ENCODE peak calls at places on chromosome 2, in ten cellular contexts. Z, N, S, P, F, R, Y, L, X and H are unnamed samples.

GRCh38 chr2:48965204-48965603 is 189.1 kb downstream of the FSHR start:
- ATAC-seq in Z (peak; percentile 47), N (no peak), P (no peak), Y (no peak), L (no peak), X (no peak), S (no peak), F (no peak), R (no peak), H (no peak)

GRCh38 chr2:129379411-129379810 is 600.1 kb upstream of the RAB6C start:
- ATAC-seq in R (no peak), P (no peak), F (no peak), X (no peak), L (no peak), Y (no peak), N (no peak), S (no peak), Z (no peak), H (no peak)

GRCh38 chr2:28377201-28377816 is 15.3 kb upstream of the FOSL2 start:
- ATAC-seq in R (no peak), S (no peak), P (no peak), L (no peak), F (no peak), Y (no peak), Z (peak; percentile 53), X (no peak), N (no peak), H (no peak)

GRCh38 chr2:148483675-148484074 is 160.9 kb upstream of the EPC2 start:
- ATAC-seq in X (no peak), Z (no peak), P (no peak), F (no peak), N (no peak), L (no peak), Y (no peak), R (no peak), S (no peak), H (no peak)

GRCh38 chr2:181594322-181594721 is 62.6 kb downstream of the CERKL start:
- ATAC-seq in Y (no peak), L (no peak), Z (no peak), N (no peak), X (no peak), R (no peak), F (no peak), P (no peak), S (no peak), H (no peak)

GRCh38 chr2:189633392-189633811 is 27.9 kb upstream of the ASNSD1 start:
- ATAC-seq in F (peak; percentile 52), N (no peak), Z (peak; percentile 86), R (no peak), P (no peak), L (no peak), Y (peak; percentile 51), X (peak; percentile 48), S (no peak), H (peak; percentile 35)

GRCh38 chr2:150274108-150274507 is 213.4 kb downstream of the RND3 start:
- ATAC-seq in S (no peak), P (no peak), Z (no peak), X (no peak), Y (no peak), F (no peak), R (no peak), L (no peak), N (no peak), H (no peak)

GRCh38 chr2:10016802-10017258 is 26.5 kb upstream of the KLF11 start:
- ATAC-seq in P (no peak), X (no peak), Y (no peak), N (no peak), F (no peak), S (no peak), R (peak; percentile 22), L (no peak), Z (peak; percentile 79), H (no peak)

GRCh38 chr2:9207641-9208301 is 1.2 kb downstream of the ASAP2 start:
- ATAC-seq in Y (no peak), S (peak; percentile 63), R (no peak), Z (peak; percentile 39), N (no peak), P (peak; percentile 7), L (no peak), F (peak; percentile 17), X (no peak), H (no peak)

GRCh38 chr2:207073791-207074678 is 91.7 kb downstream of the KLF7 start:
- ATAC-seq in N (peak; percentile 54), Z (peak; percentile 43), X (peak; percentile 73), S (peak; percentile 52), F (peak; percentile 58), L (peak; percentile 18), P (peak; percentile 85), R (peak; percentile 93), Y (peak; percentile 52), H (peak; percentile 90)

GRCh38 chr2:116924509-116924908 is 890.0 kb upstream of the DDX18 start:
- ATAC-seq in S (no peak), F (no peak), N (no peak), L (no peak), P (no peak), R (no peak), Z (no peak), Y (no peak), X (no peak), H (no peak)

GRCh38 chr2:134134313-134134706 is 119.6 kb upstream of the MGAT5 start:
- ATAC-seq in N (no peak), S (no peak), X (no peak), R (no peak), L (no peak), P (no peak), Y (no peak), Z (no peak), F (no peak), H (no peak)

GRCh38 chr2:100524331-100524730 is 38.5 kb upstream of the PDCL3 start:
- ATAC-seq in Y (no peak), S (no peak), X (peak; percentile 67), F (no peak), R (no peak), L (no peak), N (no peak), Z (no peak), P (no peak), H (peak; percentile 79)

GRCh38 chr2:181563101-181563692 is 93.7 kb downstream of the CERKL start:
- ATAC-seq in L (no peak), F (no peak), X (no peak), Z (no peak), R (no peak), N (no peak), S (no peak), Y (no peak), P (no peak), H (no peak)

GRCh38 chr2:204896146-204896545 is 350.9 kb downstream of the PARD3B start:
- ATAC-seq in F (no peak), P (no peak), Z (no peak), N (no peak), L (no peak), X (no peak), Y (no peak), S (no peak), R (no peak), H (no peak)

GRCh38 chr2:227031379-227031778 is 132.6 kb downstream of the COL4A4 start:
- ATAC-seq in S (no peak), X (no peak), Z (no peak), N (peak; percentile 65), Y (no peak), P (no peak), F (no peak), R (no peak), L (no peak), H (no peak)

GRCh38 chr2:232367591-232368233 is 10.8 kb upstream of the ALPP start:
- ATAC-seq in P (no peak), R (no peak), Z (no peak), Y (no peak), F (no peak), X (no peak), S (no peak), N (no peak), L (no peak), H (no peak)

GRCh38 chr2:64645014-64645418 is 8.7 kb downstream of the SERTAD2 start:
- ATAC-seq in Z (peak; percentile 58), L (peak; percentile 76), R (peak; percentile 49), F (peak; percentile 46), N (peak; percentile 86), P (peak; percentile 15), X (peak; percentile 65), S (peak; percentile 71), Y (peak; percentile 47), H (peak; percentile 57)

GRCh38 chr2:134736167-134736885 is 17.5 kb upstream of the TMEM163 start:
- ATAC-seq in R (no peak), P (no peak), Y (no peak), Z (no peak), X (no peak), N (no peak), S (peak; percentile 19), F (no peak), L (no peak), H (no peak)

GRCh38 chr2:240999001-240999791 is 778 bp downstream of the SNED1 start:
- ATAC-seq in P (no peak), Y (no peak), S (peak; percentile 30), Z (peak; percentile 18), X (no peak), F (peak; percentile 3), L (peak; percentile 29), N (peak; percentile 51), R (peak; percentile 2), H (no peak)

GRCh38 chr2:85130407-85130806 is 2.8 kb upstream of the TCF7L1 start:
- ATAC-seq in N (no peak), X (no peak), L (no peak), Z (no peak), Y (no peak), S (no peak), F (no peak), R (no peak), P (no peak), H (no peak)

GRCh38 chr2:189481071-189481470 is 39.8 kb downstream of the WDR75 start:
- ATAC-seq in R (no peak), N (no peak), S (no peak), Y (no peak), X (no peak), Z (no peak), P (no peak), F (no peak), L (no peak), H (no peak)

GRCh38 chr2:232521524-232521923 is 1.3 kb downstream of the PRSS56 start:
- ATAC-seq in F (no peak), Z (no peak), N (no peak), L (no peak), X (no peak), P (no peak), R (no peak), S (no peak), Y (no peak), H (no peak)

GRCh38 chr2:41896186-41896846 is 151.5 kb upstream of the PKDCC start:
- ATAC-seq in N (peak; percentile 51), X (peak; percentile 71), F (peak; percentile 82), R (peak; percentile 73), Y (peak; percentile 62), L (no peak), Z (no peak), P (peak; percentile 72), S (no peak), H (peak; percentile 95)

GRCh38 chr2:111119847-111120252 is 864 bp upstream of the BCL2L11 start:
- ATAC-seq in F (no peak), Y (no peak), Z (no peak), N (no peak), R (no peak), P (no peak), S (no peak), L (no peak), X (no peak), H (no peak)

GRCh38 chr2:177806025-177806424 is 266.6 kb downstream of the PDE11A start:
- ATAC-seq in Y (no peak), N (peak; percentile 74), P (no peak), X (no peak), R (no peak), L (no peak), S (no peak), Z (peak; percentile 84), F (no peak), H (no peak)

GRCh38 chr2:127857494-127857818 is 499 bp downstream of the POLR2D start:
- ATAC-seq in S (peak; percentile 36), P (no peak), Z (peak; percentile 1), X (no peak), L (no peak), N (no peak), R (no peak), Y (peak; percentile 5), F (no peak), H (no peak)

GRCh38 chr2:42337846-42338566 is 23.0 kb downstream of the COX7A2L start:
- ATAC-seq in L (no peak), Y (no peak), Z (no peak), R (no peak), P (no peak), X (no peak), F (no peak), N (no peak), S (no peak), H (no peak)